ENCODE peak calls at places on chromosomes 1 and 21, in seven cellular contexts. Y, F, M, G, E, K and L are unnamed samples.

GRCh38 chr21:45371092-45371491 is 33.9 kb upstream of the COL18A1 start:
- DNase-seq in M (no peak), Y (peak), K (no peak), G (no peak), E (no peak), F (no peak), L (no peak)

GRCh38 chr1:174991473-174991872 is 8.3 kb upstream of the CACYBP start:
- DNase-seq in F (no peak), E (no peak), M (no peak), G (no peak), Y (no peak), K (no peak), L (no peak)

GRCh38 chr1:174190800-174191199 is 31.5 kb downstream of the RABGAP1L start:
- DNase-seq in K (no peak), M (no peak), E (no peak), G (no peak), Y (no peak), F (no peak), L (no peak)

GRCh38 chr1:209409786-209410185 is 173.7 kb upstream of the CAMK1G start:
- DNase-seq in Y (no peak), K (peak), E (peak), F (no peak), G (no peak), M (no peak), L (peak)

GRCh38 chr1:80495806-80496205 is 1304.9 kb upstream of the ADGRL2 start:
- DNase-seq in G (no peak), F (no peak), M (no peak), Y (no peak), K (no peak), E (no peak), L (no peak)

GRCh38 chr1:34590211-34590623 is 164.6 kb upstream of the GJB5 start:
- DNase-seq in Y (no peak), F (no peak), K (no peak), M (no peak), G (no peak), E (peak), L (no peak)

GRCh38 chr1:21707086-21707840 is 38.1 kb upstream of the RAP1GAP start:
- DNase-seq in Y (no peak), F (no peak), E (no peak), G (no peak), M (no peak), K (peak), L (no peak)

GRCh38 chr1:29823536-29823935 is 587.2 kb downstream of the PTPRU start:
- DNase-seq in G (no peak), M (no peak), F (no peak), E (no peak), Y (no peak), K (no peak), L (no peak)

DNA sequence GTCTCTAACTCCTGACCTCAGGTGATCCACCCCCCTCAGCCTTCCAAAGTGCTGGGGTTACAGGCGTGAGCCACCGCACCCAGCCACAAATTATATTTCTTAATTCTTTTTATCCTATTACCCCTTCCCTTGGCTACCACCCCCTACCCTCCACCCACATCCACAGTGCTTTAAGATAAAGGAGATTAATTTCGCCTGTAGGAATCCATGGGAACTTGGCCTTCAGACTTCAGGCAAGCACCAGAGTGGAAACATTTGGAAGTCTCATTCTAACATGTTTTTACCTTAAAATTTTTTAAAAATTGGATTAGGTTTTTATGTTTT is 10.4 kb downstream of the CNST start:
- DNase-seq in F (no peak), Y (no peak), M (no peak), G (no peak), E (no peak), K (no peak), L (no peak)
- TF ChIP-seq CTCF in F (no peak), Y (no peak), M (no peak), G (no peak), E (no peak), K (no peak), L (no peak)

GRCh38 chr1:9909222-9910046 is 635 bp downstream of the CTNNBIP1 start:
- DNase-seq in G (peak), K (no peak), F (peak), E (peak), Y (peak), M (no peak), L (no peak)
- TF ChIP-seq CTCF in G (no peak), K (no peak), F (no peak), E (no peak), Y (no peak), M (no peak), L (no peak)

GRCh38 chr1:248239478-248239877 is 8.3 kb downstream of the OR2M4 start:
- DNase-seq in K (no peak), E (no peak), F (no peak), G (no peak), Y (no peak), M (no peak), L (no peak)

GRCh38 chr1:248243204-248243603 is 12.0 kb downstream of the OR2M4 start:
- DNase-seq in G (peak), F (peak), K (peak), Y (no peak), E (peak), M (no peak), L (no peak)
- TF ChIP-seq CTCF in G (peak), F (no peak), K (peak), Y (no peak), E (peak), M (peak), L (peak)

GRCh38 chr1:171290611-171291010 is 23.4 kb upstream of the FMO4 start:
- DNase-seq in E (no peak), K (no peak), M (no peak), F (peak), G (no peak), Y (no peak), L (no peak)
- TF ChIP-seq CTCF in E (no peak), K (no peak), M (no peak), F (no peak), G (no peak), Y (no peak), L (no peak)

DNA sequence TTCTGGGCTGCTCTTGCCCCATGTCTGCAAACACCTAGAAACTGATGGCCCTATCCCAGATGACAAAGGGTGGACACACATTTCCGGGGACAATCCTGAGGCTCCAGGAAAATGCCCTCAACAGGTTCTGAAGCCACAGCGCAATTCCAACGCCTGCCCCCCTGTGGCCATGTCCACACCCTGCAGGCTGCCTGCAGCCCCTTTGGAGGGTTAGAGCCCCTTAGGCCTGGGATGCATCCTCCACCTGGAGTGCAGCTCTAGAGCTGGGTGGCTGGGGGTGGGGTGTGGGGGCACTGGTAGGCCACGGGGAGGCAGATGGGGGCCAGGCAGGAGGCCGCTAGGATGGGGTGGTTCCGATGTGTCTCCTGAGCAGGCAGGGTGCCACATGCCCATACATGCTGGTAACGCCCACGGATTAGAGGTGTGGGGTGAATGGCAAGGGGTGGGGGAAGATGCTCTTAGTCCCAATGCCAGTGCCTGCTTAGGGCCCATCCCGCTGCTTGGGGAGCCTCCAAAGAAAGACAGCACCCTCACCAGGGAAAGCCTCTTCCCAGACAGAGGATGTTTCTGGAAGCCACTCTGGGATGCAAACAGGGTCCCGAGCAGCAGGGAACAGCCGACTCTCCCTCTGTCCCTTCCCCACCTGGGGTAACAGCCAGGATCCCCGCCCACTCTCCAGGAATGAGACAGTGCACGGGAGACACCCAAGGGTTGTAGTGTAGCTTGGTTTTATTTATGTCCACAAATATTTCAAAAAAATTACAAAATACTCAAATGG is 34.0 kb downstream of the SLC45A1 start:
- DNase-seq in K (no peak), M (peak), Y (no peak), G (no peak), E (peak), F (no peak), L (no peak)
- TF ChIP-seq CTCF in K (peak), M (peak), Y (peak), G (peak), E (peak), F (peak), L (peak)